ENCODE peak calls at places on chromosomes 5 and 9, in five cellular contexts. J, G, F, Z and Y are unnamed samples.

GRCh38 chr9:109708507-109708945 is 71.5 kb upstream of the PALM2AKAP2 start:
- DNase-seq in Z (no peak), J (peak), G (peak), F (no peak), Y (peak)

GRCh38 chr5:102765350-102765749 is 10.2 kb downstream of the PAM start:
- DNase-seq in F (no peak), Z (no peak), J (no peak), G (no peak), Y (no peak)

GRCh38 chr9:137311171-137311970 is 9.3 kb upstream of the NRARP start:
- DNase-seq in G (no peak), J (no peak), Z (no peak), F (no peak), Y (no peak)

GRCh38 chr5:154117930-154118329 is 72.6 kb upstream of the GALNT10 start:
- DNase-seq in J (no peak), F (no peak), G (peak), Z (no peak), Y (no peak)

GRCh38 chr9:19630762-19631161 is 158.1 kb downstream of the SLC24A2 start:
- DNase-seq in F (no peak), G (no peak), J (no peak), Z (no peak), Y (no peak)

GRCh38 chr9:127904888-127905728 is 5.7 kb upstream of the ST6GALNAC6 start:
- DNase-seq in G (no peak), J (no peak), F (peak), Z (no peak), Y (no peak)

GRCh38 chr9:126057461-126057860 is 269.2 kb upstream of the MVB12B start:
- DNase-seq in F (no peak), Z (no peak), J (no peak), G (no peak), Y (no peak)

GRCh38 chr5:97096096-97096648 is 46.2 kb downstream of the LIX1 start:
- DNase-seq in Z (no peak), G (peak), J (peak), F (no peak), Y (peak)

GRCh38 chr5:115932991-115933390 is 29.3 kb upstream of the LVRN start:
- DNase-seq in F (no peak), G (no peak), Z (no peak), J (no peak), Y (no peak)

GRCh38 chr5:7018144-7018543 is 304.9 kb downstream of the TENT4A start:
- DNase-seq in Z (no peak), J (no peak), F (no peak), G (no peak), Y (no peak)

GRCh38 chr9:69936427-69936826 is 107.2 kb upstream of the MAMDC2 start:
- DNase-seq in F (no peak), J (peak), G (peak), Z (no peak), Y (no peak)

GRCh38 chr9:131585375-131585774 is 40.1 kb downstream of the PRRT1B start:
- DNase-seq in J (peak), G (no peak), Z (no peak), F (peak), Y (no peak)

GRCh38 chr5:13553896-13554295 is 390.6 kb downstream of the DNAH5 start:
- DNase-seq in J (no peak), G (peak), Z (peak), F (no peak), Y (peak)

GRCh38 chr5:42689391-42689790 is 67.2 kb upstream of the CCDC152 start:
- DNase-seq in F (no peak), J (no peak), G (no peak), Z (no peak), Y (no peak)

GRCh38 chr5:95910521-95910920 is 51.1 kb downstream of the ELL2 start:
- DNase-seq in G (no peak), F (no peak), J (no peak), Z (no peak), Y (no peak)

GRCh38 chr5:8053270-8053669 is 184.3 kb downstream of the MTRR start:
- DNase-seq in F (no peak), G (no peak), Z (no peak), J (no peak), Y (no peak)

GRCh38 chr9:73104342-73104741 is 47.3 kb upstream of the ANXA1 start:
- DNase-seq in G (no peak), J (no peak), F (no peak), Z (no peak), Y (no peak)

GRCh38 chr9:126155756-126156664 is 170.6 kb upstream of the MVB12B start:
- DNase-seq in J (no peak), Z (no peak), F (no peak), G (no peak), Y (no peak)

GRCh38 chr5:176420972-176421544 is 4.7 kb upstream of the CLTB start:
- DNase-seq in Z (no peak), G (no peak), F (no peak), J (no peak), Y (no peak)

GRCh38 chr9:33041459-33042188 is 16.6 kb downstream of the DNAJA1 start:
- DNase-seq in F (no peak), J (no peak), Z (no peak), G (no peak), Y (peak)

GRCh38 chr9:76206821-76207220 is 187.4 kb downstream of the RFK start:
- DNase-seq in J (no peak), F (no peak), Z (no peak), G (no peak), Y (no peak)

GRCh38 chr5:158170060-158170459 is 311.1 kb upstream of the CLINT1 start:
- DNase-seq in F (no peak), Z (no peak), G (no peak), J (no peak), Y (no peak)

GRCh38 chr5:54249210-54250028 is 61.0 kb downstream of the ARL15 start:
- DNase-seq in J (peak), F (peak), G (peak), Z (peak), Y (peak)

GRCh38 chr9:71987471-71988371 is 72.7 kb downstream of the C9orf57 start:
- DNase-seq in Z (no peak), J (no peak), G (peak), F (no peak), Y (peak)

GRCh38 chr5:31131381-31131811 is 62.1 kb upstream of the CDH6 start:
- DNase-seq in J (peak), G (peak), Z (no peak), F (no peak), Y (peak)

GRCh38 chr9:113219972-113220371 is 1.1 kb downstream of the FKBP15 start:
- DNase-seq in J (peak), G (peak), F (peak), Z (no peak), Y (peak)

GRCh38 chr9:34929506-34930102 is 28.5 kb upstream of the PHF24 start:
- DNase-seq in F (peak), J (peak), G (peak), Z (peak), Y (peak)

GRCh38 chr9:94639045-94639995 is at the start of gene FBP1:
- DNase-seq in F (no peak), J (peak), G (peak), Z (peak), Y (no peak)

GRCh38 chr5:62460578-62460983 is 48.0 kb downstream of the IPO11 start:
- DNase-seq in J (peak), G (peak), F (peak), Z (peak), Y (peak)
- TF ChIP-seq CTCF in J (peak), G (peak), F (peak), Z (peak), Y (peak)

GRCh38 chr9:124286292-124286931 is 28.7 kb downstream of the NEK6 start:
- DNase-seq in Z (no peak), F (peak), J (peak), G (peak), Y (peak)
- H3K4me3 ChIP-seq in Z (no peak), F (no peak), J (no peak), G (no peak), Y (no peak)

DNA sequence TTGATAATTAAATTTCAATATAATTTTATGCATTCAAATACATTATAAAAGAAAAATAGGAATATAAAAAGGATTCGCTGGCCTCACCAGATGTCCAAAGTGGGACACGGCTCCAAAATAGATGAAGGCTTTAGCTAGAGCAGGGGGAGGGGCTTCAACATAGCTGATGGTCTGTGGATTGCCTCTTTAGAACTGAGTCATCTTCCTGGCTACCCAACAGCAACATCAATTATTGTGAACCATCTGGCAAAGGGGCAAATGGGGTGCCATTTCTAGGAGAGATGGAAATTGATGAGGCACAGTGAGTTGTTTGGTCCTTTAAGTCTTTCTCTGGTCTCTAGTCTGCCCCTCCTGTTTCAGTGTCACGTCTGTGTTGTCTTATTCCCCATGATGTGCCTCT is 44.2 kb upstream of the CD180 start:
- DNase-seq in Z (no peak), G (peak), F (no peak), J (no peak), Y (no peak)
- TF ChIP-seq CTCF in Z (no peak), G (no peak), F (no peak), J (no peak), Y (no peak)

GRCh38 chr5:55624841-55625602 is 87.1 kb downstream of the SLC38A9 start:
- DNase-seq in F (no peak), J (no peak), G (no peak), Z (no peak), Y (no peak)
- H3K4me3 ChIP-seq in F (no peak), J (no peak), G (no peak), Z (no peak), Y (no peak)

GRCh38 chr5:179276838-179277395 is 68.3 kb downstream of the ADAMTS2 start:
- DNase-seq in F (no peak), G (no peak), Z (peak), J (no peak), Y (no peak)
- TF ChIP-seq CTCF in F (no peak), G (no peak), Z (peak), J (peak), Y (peak)

GRCh38 chr5:141413540-141414069 is 818 bp downstream of the PCDHGA10 start:
- DNase-seq in J (no peak), Z (no peak), F (no peak), G (no peak), Y (no peak)
- H3K4me3 ChIP-seq in J (peak), Z (peak), F (no peak), G (peak), Y (peak)

GRCh38 chr5:73496984-73497457 is 1.2 kb upstream of the BTF3 start:
- DNase-seq in J (peak), Z (peak), F (peak), G (peak), Y (peak)
- TF ChIP-seq CTCF in J (peak), Z (peak), F (peak), G (peak), Y (peak)

GRCh38 chr9:133419005-133419404 is 1.2 kb upstream of the REXO4 start:
- DNase-seq in G (no peak), J (no peak), F (no peak), Z (no peak), Y (no peak)
- H3K4me3 ChIP-seq in G (no peak), J (no peak), F (peak), Z (peak), Y (peak)

GRCh38 chr5:143405063-143405746 is 1.7 kb upstream of the NR3C1 start:
- DNase-seq in Z (peak), J (peak), G (peak), F (peak), Y (peak)
- TF ChIP-seq CTCF in Z (no peak), J (no peak), G (peak), F (peak), Y (peak)